ENCODE peak calls at places on chromosome 7, in six cellular contexts. V, N, F, X, J and A are unnamed samples.

GRCh38 chr7:16646427-16647081 is 573 bp downstream of the BZW2 start:
- DNase-seq in F (no peak), X (no peak), J (no peak), N (peak; percentile 68), V (no peak), A (no peak)

GRCh38 chr7:97118306-97118917 is 914 bp downstream of the SDHAF3 start:
- DNase-seq in X (no peak), V (no peak), J (no peak), N (no peak), F (no peak), A (no peak)

GRCh38 chr7:45242261-45242660 is 84.7 kb downstream of the RAMP3 start:
- DNase-seq in X (no peak), J (no peak), F (no peak), V (no peak), N (no peak), A (no peak)

GRCh38 chr7:69395072-69395714 is 203.1 kb upstream of the AUTS2 start:
- DNase-seq in V (no peak), N (no peak), J (no peak), F (no peak), X (no peak), A (no peak)

GRCh38 chr7:86963599-86964230 is 95.7 kb downstream of the ELAPOR2 start:
- DNase-seq in X (no peak), N (no peak), V (no peak), J (no peak), F (no peak), A (no peak)

GRCh38 chr7:47292832-47293309 is 289.0 kb downstream of the TNS3 start:
- DNase-seq in N (no peak), V (no peak), X (peak; percentile 33), F (no peak), J (no peak), A (no peak)

GRCh38 chr7:157302314-157302711 is 34.5 kb upstream of the DNAJB6 start:
- DNase-seq in X (peak; percentile 20), J (no peak), F (no peak), V (peak; percentile 60), N (peak; percentile 74), A (peak; percentile 55)

GRCh38 chr7:23893942-23894890 is 184.2 kb downstream of the STK31 start:
- DNase-seq in X (no peak), F (no peak), V (no peak), J (no peak), N (no peak), A (no peak)

GRCh38 chr7:98872328-98872924 is 2.6 kb upstream of the TMEM130 start:
- DNase-seq in X (no peak), N (peak; percentile 23), J (no peak), F (no peak), V (no peak), A (no peak)

GRCh38 chr7:71868797-71869196 is 543.3 kb downstream of the CALN1 start:
- DNase-seq in N (no peak), F (no peak), X (no peak), V (no peak), J (no peak), A (no peak)

GRCh38 chr7:158676171-158676840 is 28.3 kb downstream of the NCAPG2 start:
- DNase-seq in V (no peak), J (no peak), X (no peak), F (no peak), N (no peak), A (no peak)

GRCh38 chr7:87600130-87601124 is at the start of gene ABCB1:
- DNase-seq in J (peak; percentile 87), N (peak; percentile 59), X (no peak), V (peak; percentile 17), F (no peak), A (peak; percentile 33)

GRCh38 chr7:122847871-122848473 is 38.3 kb downstream of the CADPS2 start:
- DNase-seq in J (no peak), V (no peak), F (no peak), X (no peak), N (no peak), A (no peak)

GRCh38 chr7:2313450-2314208 is 612 bp downstream of the SNX8 start:
- DNase-seq in N (peak; percentile 74), F (peak; percentile 6), X (peak; percentile 8), V (no peak), J (peak; percentile 38), A (no peak)

GRCh38 chr7:17948503-17949238 is 8.4 kb upstream of the SNX13 start:
- DNase-seq in X (no peak), F (no peak), N (no peak), V (no peak), J (no peak), A (no peak)

GRCh38 chr7:92843034-92843760 is 6.8 kb upstream of the CDK6 start:
- DNase-seq in J (no peak), V (no peak), N (no peak), X (no peak), F (no peak), A (no peak)

GRCh38 chr7:128435311-128435654 is 20.4 kb upstream of the HILPDA start:
- DNase-seq in J (no peak), F (no peak), N (no peak), X (no peak), V (no peak), A (no peak)

GRCh38 chr7:73606801-73607691 is 17.3 kb downstream of the MLXIPL start:
- DNase-seq in X (no peak), F (no peak), N (no peak), V (peak; percentile 65), J (peak; percentile 62), A (peak; percentile 33)

DNA sequence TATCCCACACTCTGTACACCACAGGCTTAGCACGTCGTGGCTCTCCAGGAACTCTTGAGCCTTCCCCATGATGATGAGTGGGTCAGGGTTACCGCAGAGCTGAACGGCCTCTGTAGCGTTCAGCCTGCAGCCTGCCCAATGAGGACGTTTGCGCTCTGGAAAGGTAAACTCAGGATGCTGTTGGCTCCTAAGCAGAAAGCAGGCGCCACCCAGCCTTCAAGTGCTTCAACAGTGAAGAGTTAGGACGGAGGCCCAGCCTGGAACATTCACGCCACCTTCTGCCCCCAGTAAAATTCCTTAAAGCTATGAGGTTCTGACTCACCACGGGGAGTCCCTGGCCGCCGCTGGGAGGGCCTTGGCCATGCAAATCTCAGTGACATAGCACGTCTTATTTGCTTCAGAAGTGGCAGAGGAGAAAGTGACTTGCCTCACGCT is 161.5 kb upstream of the SH2B2 start:
- DNase-seq in F (peak; percentile 49), V (peak; percentile 56), J (peak; percentile 78), N (peak; percentile 94), X (no peak), A (peak; percentile 52)
- TF ChIP-seq CTCF in F (peak; percentile 14), V (no peak), J (no peak), N (peak; percentile 18), X (no peak), A (no peak)

GRCh38 chr7:100574362-100575205 is 884 bp upstream of the SAP25 start:
- DNase-seq in J (no peak), V (no peak), N (no peak), X (no peak), F (no peak), A (no peak)

GRCh38 chr7:100576384-100576993 is 2.8 kb upstream of the SAP25 start:
- DNase-seq in F (no peak), V (no peak), J (no peak), X (no peak), N (no peak), A (no peak)

GRCh38 chr7:100575746-100576383 is 2.2 kb upstream of the SAP25 start:
- DNase-seq in N (no peak), F (no peak), X (no peak), J (no peak), V (no peak), A (no peak)

GRCh38 chr7:100573691-100574361 is at the start of gene SAP25:
- DNase-seq in N (no peak), F (no peak), X (no peak), J (no peak), V (no peak), A (no peak)

GRCh38 chr7:100575206-100575631 is 1.5 kb upstream of the SAP25 start:
- DNase-seq in X (no peak), V (no peak), J (no peak), N (no peak), F (no peak), A (no peak)
- H3K36me3 ChIP-seq in X (peaks cover 38% of the 10 kb centered on the region), V (peaks cover 63% of the 10 kb centered on the region), J (no peaks in the 10 kb centered on the region), N (peaks cover 64% of the 10 kb centered on the region), F (peaks cover 53% of the 10 kb centered on the region), A (peaks cover 64% of the 10 kb centered on the region)

DNA sequence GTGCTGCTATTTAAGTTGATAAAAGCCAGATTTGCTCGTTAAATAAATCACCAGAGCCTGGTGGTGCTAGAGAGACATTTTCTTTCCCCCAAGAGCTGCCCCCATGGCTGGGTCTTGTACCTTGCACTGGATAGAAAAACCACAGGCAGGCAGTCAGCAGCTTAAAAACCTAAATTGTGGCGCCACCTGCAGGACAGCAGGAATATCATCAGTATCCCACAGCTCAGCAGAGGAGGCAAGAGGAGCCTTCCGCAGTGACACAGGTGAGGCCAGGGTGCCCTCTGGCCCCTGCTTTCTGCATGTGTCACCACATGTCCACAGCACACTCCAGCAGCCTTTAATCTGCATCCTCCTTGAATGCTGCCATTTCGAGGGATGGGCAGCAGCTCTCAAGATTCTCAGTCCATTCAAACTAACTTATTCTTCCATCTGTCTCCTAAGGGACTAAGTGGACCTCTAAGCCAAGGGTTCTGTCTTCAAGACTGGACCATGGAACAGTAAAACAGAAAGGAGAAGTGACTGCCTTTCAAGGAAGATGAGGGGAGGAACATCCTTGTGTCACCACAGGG is 4.5 kb upstream of the PLXNA4 start:
- DNase-seq in F (no peak), V (peak; percentile 36), X (peak; percentile 76), J (peak; percentile 66), N (peak; percentile 82), A (peak; percentile 64)
- TF ChIP-seq CTCF in F (peak; percentile 72), V (peak; percentile 79), X (peak; percentile 76), J (peak; percentile 83), N (peak; percentile 72), A (peak; percentile 81)

DNA sequence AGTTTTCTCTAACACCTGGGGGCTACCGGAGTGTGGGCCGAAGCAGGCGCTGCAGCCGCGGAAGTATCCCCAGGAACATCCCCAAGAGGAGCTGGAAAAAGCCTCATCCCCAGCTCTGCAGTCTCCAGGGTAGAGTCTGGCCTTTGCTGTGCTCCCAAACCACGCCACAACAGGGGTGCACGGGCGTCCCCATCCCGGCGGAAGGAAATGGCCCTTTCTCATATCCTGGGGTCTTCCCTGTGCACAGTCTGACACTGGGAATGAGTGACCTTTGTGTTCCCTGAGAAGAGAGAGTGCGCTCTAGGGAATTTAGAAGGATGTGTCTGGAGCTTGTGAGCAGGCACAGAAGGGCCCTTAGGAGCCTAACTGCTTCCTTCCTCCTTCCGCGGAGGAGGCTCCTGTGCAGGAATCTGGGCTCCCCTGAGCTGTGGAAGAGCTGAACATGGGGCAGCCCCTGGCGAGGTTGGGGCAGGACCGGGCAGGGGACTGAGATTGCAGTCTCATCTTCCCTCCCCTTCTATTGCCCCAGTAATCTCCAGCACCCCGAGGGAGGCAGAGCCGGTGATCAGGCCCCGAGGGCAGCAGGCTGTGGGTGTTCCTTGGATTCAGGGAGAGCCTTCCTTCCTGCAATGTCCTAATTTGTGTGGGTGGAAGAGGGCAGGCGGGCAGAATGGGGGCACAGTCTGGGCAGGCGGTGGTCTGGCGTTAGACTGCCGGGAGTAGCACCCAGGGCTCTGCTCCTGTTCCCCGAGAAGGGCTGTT is 1.3 kb downstream of the REPIN1 start:
- DNase-seq in N (no peak), X (no peak), J (no peak), V (no peak), F (no peak), A (no peak)
- H3K36me3 ChIP-seq in N (peaks cover 34% of the 10 kb centered on the region), X (no peaks in the 10 kb centered on the region), J (no peaks in the 10 kb centered on the region), V (peaks cover 53% of the 10 kb centered on the region), F (peaks cover 30% of the 10 kb centered on the region), A (peaks cover 41% of the 10 kb centered on the region)